ENCODE peak calls at places on chromosomes 1 and 21, in nine cellular contexts. O, R, H, K, Z, Q, S, V and G are unnamed samples.
A peak's percentile ranks its signal among the peaks of the same experiment; 100 is the strongest.

GRCh38 chr1:116465477-116465844 is 92.4 kb downstream of the ATP1A1 start:
- DNase-seq in K (no peak), V (no peak), Q (no peak), R (no peak), O (no peak), S (no peak), Z (no peak), H (no peak), G (no peak)

GRCh38 chr1:178301141-178301540 is 195.6 kb downstream of the CLEC20A start:
- DNase-seq in Z (no peak), S (no peak), R (no peak), K (no peak), V (no peak), O (no peak), H (no peak), Q (no peak), G (no peak)

GRCh38 chr21:29080454-29080930 is 7.0 kb upstream of the CCT8 start:
- DNase-seq in K (no peak), Z (no peak), R (no peak), S (no peak), V (no peak), Q (no peak), O (no peak), H (no peak), G (peak; percentile 58)

GRCh38 chr1:177164380-177165068 is at the start of gene ASTN1:
- DNase-seq in Z (peak; percentile 10), V (peak; percentile 54), K (no peak), R (peak; percentile 85), H (no peak), S (no peak), O (no peak), Q (no peak), G (no peak)

GRCh38 chr1:35315649-35316048 is 47.1 kb downstream of the ZMYM4 start:
- DNase-seq in H (no peak), S (no peak), V (no peak), K (no peak), Q (no peak), O (no peak), Z (no peak), R (no peak), G (no peak)

GRCh38 chr1:153678519-153679336 is at the start of gene NPR1:
- DNase-seq in O (peak; percentile 31), Q (peak; percentile 66), H (peak; percentile 34), S (no peak), Z (peak; percentile 72), V (peak; percentile 66), R (peak; percentile 78), K (peak; percentile 60), G (peak; percentile 89)

GRCh38 chr1:241181471-241181870 is 175.5 kb downstream of the RGS7 start:
- DNase-seq in Z (no peak), S (no peak), Q (no peak), O (no peak), K (no peak), H (no peak), V (no peak), R (no peak), G (no peak)

GRCh38 chr1:212612251-212612961 is 3.8 kb downstream of the ATF3 start:
- DNase-seq in H (no peak), V (no peak), Q (no peak), R (no peak), S (no peak), O (no peak), Z (no peak), K (no peak), G (no peak)

GRCh38 chr21:45379901-45380330 is 25.0 kb upstream of the COL18A1 start:
- DNase-seq in Z (peak; percentile 3), K (no peak), O (no peak), S (no peak), H (no peak), R (no peak), Q (peak; percentile 10), V (no peak), G (no peak)

GRCh38 chr1:101025680-101026393 is at the start of gene DPH5:
- DNase-seq in H (peak; percentile 94), V (peak; percentile 96), Z (peak; percentile 88), O (peak; percentile 88), R (peak; percentile 97), K (peak; percentile 93), Q (peak; percentile 90), S (peak; percentile 87), G (peak; percentile 97)

GRCh38 chr1:36367067-36367466 is 18.7 kb downstream of the STK40 start:
- DNase-seq in Z (no peak), H (no peak), Q (no peak), K (no peak), S (no peak), V (no peak), O (no peak), R (no peak), G (peak; percentile 50)

GRCh38 chr1:1023700-1024099 is 3.8 kb downstream of the AGRN start:
- DNase-seq in O (no peak), Z (no peak), S (peak; percentile 62), V (no peak), K (no peak), Q (no peak), R (peak; percentile 33), H (no peak), G (peak; percentile 61)

GRCh38 chr1:1022322-1023090 is 2.6 kb downstream of the AGRN start:
- DNase-seq in K (no peak), Z (no peak), H (no peak), V (no peak), Q (no peak), S (no peak), O (no peak), R (no peak), G (no peak)

GRCh38 chr1:1021860-1022259 is 1.9 kb downstream of the AGRN start:
- DNase-seq in R (no peak), S (peak; percentile 66), H (no peak), O (peak; percentile 79), Z (no peak), Q (no peak), V (no peak), K (no peak), G (no peak)

GRCh38 chr1:1026599-1027413 is 6.9 kb downstream of the AGRN start:
- DNase-seq in Q (no peak), K (no peak), O (no peak), R (no peak), Z (no peak), S (no peak), V (no peak), H (no peak), G (no peak)

DNA sequence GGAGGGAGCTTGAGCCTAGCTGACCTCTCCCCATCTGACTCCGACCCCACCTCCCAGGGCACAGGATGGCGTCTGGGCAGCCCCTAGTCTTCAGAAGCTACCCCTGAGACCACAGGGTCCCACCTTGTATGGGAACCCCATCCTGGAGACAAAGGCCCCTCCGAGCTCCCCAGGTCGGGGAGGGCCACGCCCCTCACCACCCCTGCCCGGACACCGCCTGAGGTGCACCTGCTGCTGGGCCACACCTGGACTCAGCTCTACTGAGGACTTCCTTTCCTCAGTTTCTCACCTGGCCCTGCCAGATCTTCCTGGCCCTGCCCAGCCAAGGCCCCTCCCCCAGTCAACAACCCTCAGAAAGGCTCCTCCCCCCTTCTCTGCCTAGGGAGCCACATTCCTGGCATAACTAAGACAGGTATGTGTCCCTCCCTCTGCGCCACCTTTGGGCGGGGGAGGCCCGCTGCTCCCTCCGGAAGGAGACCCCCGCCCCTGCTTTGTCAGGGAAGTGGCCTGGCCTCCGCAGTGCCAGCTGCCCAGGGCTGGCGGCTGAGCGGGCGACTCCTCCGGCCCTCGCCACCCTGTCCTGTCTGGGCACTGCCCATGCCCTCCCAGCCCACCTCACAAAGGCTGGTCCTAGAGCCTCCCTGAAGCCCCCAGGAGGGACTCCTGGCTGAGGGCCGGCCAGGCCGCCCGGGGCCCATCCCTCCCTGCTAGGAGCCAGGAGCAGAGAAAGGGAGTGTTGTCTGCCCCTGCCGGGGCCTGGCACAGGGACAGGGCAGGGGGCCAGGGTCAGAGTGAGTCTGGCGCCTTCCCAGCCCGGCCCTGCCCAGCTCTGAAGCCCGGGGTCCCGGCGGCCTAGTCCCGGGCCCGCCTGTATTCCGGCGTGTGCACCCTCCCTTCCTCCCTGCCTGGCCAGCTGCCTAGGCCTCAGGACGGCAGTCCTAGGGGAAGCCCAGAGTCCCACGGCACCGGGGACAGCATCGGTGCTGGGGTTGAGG is 4.8 kb downstream of the AGRN start:
- DNase-seq in Q (no peak), Z (no peak), V (peak; percentile 93), K (peak; percentile 90), H (no peak), R (peak; percentile 97), S (peak; percentile 92), O (peak; percentile 77), G (no peak)
- H3K4me1 ChIP-seq in Q (peaks cover 67% of the 10 kb centered on the region), Z (peaks cover 36% of the 10 kb centered on the region), V (peaks cover 8% of the 10 kb centered on the region), K (peaks cover 35% of the 10 kb centered on the region), H (peaks cover 5% of the 10 kb centered on the region), R (peaks cover 47% of the 10 kb centered on the region), S (peaks cover 40% of the 10 kb centered on the region), O (peaks cover 57% of the 10 kb centered on the region), G (no peaks in the 10 kb centered on the region)

DNA sequence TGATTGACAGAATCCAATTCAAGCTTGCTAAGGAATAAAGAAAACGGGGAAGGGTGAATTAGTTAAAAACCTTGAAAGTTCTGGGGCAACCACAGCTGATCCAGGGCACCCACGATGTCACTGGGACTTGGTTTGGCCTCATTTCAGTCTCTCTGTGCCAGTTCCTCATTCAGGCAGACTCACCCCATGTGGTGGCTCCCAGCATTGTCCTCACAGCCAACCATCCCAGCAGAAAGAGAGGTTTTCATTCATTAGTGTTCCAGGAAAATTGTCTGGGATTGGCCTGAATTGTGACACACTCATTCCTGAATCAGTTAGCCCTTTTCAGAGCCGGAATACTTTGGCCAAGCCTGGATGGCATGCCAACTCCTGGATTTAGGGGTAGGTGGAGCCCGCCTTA is 367.7 kb downstream of the PRDM2 start:
- DNase-seq in K (no peak), H (no peak), R (no peak), O (no peak), Z (no peak), S (no peak), V (peak; percentile 1), Q (no peak), G (no peak)
- H3K27ac ChIP-seq in K (no peak overlapping the region), H (no peak overlapping the region), R (no peak overlapping the region), O (no peak overlapping the region), Z (no peak overlapping the region), S (no peak overlapping the region), V (no peak overlapping the region), Q (no peak overlapping the region), G (no peak overlapping the region)

DNA sequence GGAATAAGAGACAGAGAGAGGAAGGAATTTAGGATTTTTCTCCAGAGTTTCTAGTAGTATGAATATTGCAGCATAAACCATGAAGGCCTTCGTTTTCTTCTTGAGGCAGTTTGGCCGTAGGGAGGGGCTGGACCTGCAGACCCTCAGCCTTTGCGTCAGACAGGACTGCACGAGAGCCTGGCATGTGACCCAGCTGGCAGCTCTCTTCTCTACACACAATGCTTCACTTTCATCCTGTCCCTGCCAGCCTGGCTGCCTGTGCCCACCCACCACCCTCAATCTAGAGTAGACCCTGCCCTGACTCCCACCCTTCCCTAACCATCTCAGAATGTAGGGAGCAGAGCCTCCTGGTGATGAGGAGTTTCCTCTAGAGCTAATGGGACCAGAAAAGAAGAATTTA is 1.6 kb downstream of the CA14 start:
- DNase-seq in H (no peak), Z (no peak), V (no peak), R (no peak), K (no peak), Q (no peak), S (no peak), O (no peak), G (no peak)
- H3K4me3 ChIP-seq in H (no peak overlapping the region), Z (peak overlapping the region; percentile 15), V (peak overlapping the region; percentile 18), R (peak overlapping the region; percentile 88), K (no peak overlapping the region), Q (peak overlapping the region; percentile 58), S (no peak overlapping the region), O (no peak overlapping the region), G (no peak overlapping the region)

DNA sequence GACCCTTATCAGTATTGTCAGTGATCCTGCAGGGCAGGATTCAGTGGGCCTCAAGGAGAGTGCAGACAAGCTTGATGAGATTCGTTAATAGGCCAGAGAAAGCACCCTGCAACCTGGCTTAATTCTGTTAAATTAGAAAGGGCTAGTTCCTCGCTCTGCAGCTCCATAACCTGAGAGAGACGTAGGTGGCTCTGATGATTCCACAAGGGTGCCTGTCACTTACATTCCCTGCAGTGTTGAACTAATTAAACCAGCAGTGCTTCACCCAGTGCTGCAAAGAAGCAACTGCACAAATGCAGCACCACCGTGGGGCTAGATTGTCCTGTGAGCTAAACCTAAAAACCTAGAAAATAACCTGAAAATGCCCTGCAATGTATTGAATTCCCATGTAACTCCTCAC is 270.8 kb downstream of the CACNA1E start:
- DNase-seq in R (no peak), H (no peak), V (no peak), K (no peak), Q (no peak), Z (no peak), O (no peak), S (no peak), G (no peak)
- H3K4me1 ChIP-seq in R (no peaks in the 10 kb centered on the region), H (no peaks in the 10 kb centered on the region), V (no peaks in the 10 kb centered on the region), K (no peaks in the 10 kb centered on the region), Q (no peaks in the 10 kb centered on the region), Z (no peaks in the 10 kb centered on the region), O (no peaks in the 10 kb centered on the region), S (no peaks in the 10 kb centered on the region), G (no peaks in the 10 kb centered on the region)